ENCODE peak calls at places on chromosomes 3 and 15, in ten cellular contexts. F, T, C, Q, Z, D, B, O, J and I are unnamed samples.

GRCh38 chr3:127077506-127078064 is 94.7 kb downstream of the PLXNA1 start:
- DNase-seq in F (no peak), T (no peak), C (no peak), Q (no peak), Z (no peak), D (no peak), B (no peak), O (no peak), J (no peak), I (no peak)

GRCh38 chr3:44642337-44642736 is 6.2 kb upstream of the ZNF35 start:
- DNase-seq in F (no peak), T (no peak), C (no peak), Q (no peak), Z (no peak), D (no peak), B (no peak), O (no peak), J (no peak), I (no peak)

GRCh38 chr3:170914690-170915089 is 6.3 kb upstream of the EIF5A2 start:
- DNase-seq in F (peak), T (no peak), C (no peak), Q (no peak), Z (no peak), D (no peak), B (no peak), O (no peak), J (no peak), I (no peak)

GRCh38 chr3:133943639-133944131 is 48.0 kb upstream of the RAB6B start:
- DNase-seq in F (peak), T (no peak), C (peak), Q (peak), Z (no peak), D (no peak), B (peak), O (no peak), J (peak), I (peak)

GRCh38 chr15:35439291-35439690 is 106.7 kb downstream of the DPH6 start:
- DNase-seq in F (peak), T (no peak), C (no peak), Q (no peak), Z (no peak), D (no peak), B (no peak), O (no peak), J (no peak), I (no peak)

GRCh38 chr3:66885326-66886000 is 112.6 kb upstream of the KBTBD8 start:
- DNase-seq in F (peak), T (no peak), C (no peak), Q (peak), Z (no peak), D (no peak), B (peak), O (no peak), J (no peak), I (peak)

GRCh38 chr15:92638291-92638708 is 17.3 kb downstream of the FAM174B start:
- DNase-seq in F (peak), T (no peak), C (peak), Q (peak), Z (no peak), D (peak), B (no peak), O (peak), J (no peak), I (no peak)

GRCh38 chr3:128328546-128329458 is 137.9 kb downstream of the DNAJB8 start:
- DNase-seq in F (no peak), T (no peak), C (peak), Q (no peak), Z (no peak), D (no peak), B (no peak), O (no peak), J (peak), I (no peak)

GRCh38 chr15:51736069-51736468 is 1.4 kb downstream of the LYSMD2 start:
- DNase-seq in F (no peak), T (no peak), C (no peak), Q (no peak), Z (no peak), D (no peak), B (no peak), O (no peak), J (no peak), I (no peak)

GRCh38 chr3:191702121-191702520 is 241.2 kb downstream of the PYDC2 start:
- DNase-seq in F (no peak), T (no peak), C (no peak), Q (no peak), Z (no peak), D (no peak), B (no peak), O (no peak), J (no peak), I (no peak)

GRCh38 chr3:32249184-32249782 is 10.8 kb downstream of the CMTM8 start:
- DNase-seq in F (peak), T (no peak), C (no peak), Q (no peak), Z (no peak), D (no peak), B (peak), O (no peak), J (no peak), I (peak)